ENCODE peak calls at places on chromosomes 16 and 17, in eight cellular contexts. R is endothelial cell; T is DMS153; E is C1 segment of cervical spinal cord; M is CD4-positive, alpha-beta T cell; L is fibroblast of the conjunctiva; V is EL; K is hypothalamus. X is an unnamed sample.
A peak's percentile ranks its signal among the peaks of the same experiment; 100 is the strongest.

GRCh38 chr16:79887541-79888540 is 287.3 kb upstream of the MAF start:
- DNase-seq in R (no peak), T (no peak), E (no peak), M (no peak), L (no peak), V (no peak), K (no peak), X (no peak)

GRCh38 chr16:1991135-1991551 is 1.4 kb downstream of the SYNGR3 start:
- DNase-seq in R (no peak), T (no peak), E (no peak), M (no peak), L (no peak), V (no peak), K (no peak), X (peak; percentile 82)

GRCh38 chr17:57044976-57045867 is 39.8 kb upstream of the AKAP1 start:
- DNase-seq in R (no peak), T (no peak), E (peak; percentile 21), M (no peak), L (no peak), V (no peak), K (no peak), X (no peak)

GRCh38 chr16:87461466-87461975 is 31.3 kb downstream of the ZCCHC14 start:
- DNase-seq in R (peak; percentile 76), T (peak; percentile 96), E (no peak), M (no peak), L (no peak), V (no peak), K (no peak), X (no peak)

GRCh38 chr16:17222756-17223411 is 247.9 kb downstream of the XYLT1 start:
- DNase-seq in R (no peak), T (no peak), E (peak; percentile 21), M (no peak), L (no peak), V (no peak), K (peak; percentile 22), X (no peak)

GRCh38 chr16:30565526-30565925 is 6.0 kb downstream of the ZNF688 start:
- DNase-seq in R (no peak), T (no peak), E (no peak), M (no peak), L (no peak), V (no peak), K (no peak), X (no peak)

GRCh38 chr17:49557204-49558024 is 18.3 kb upstream of the NXPH3 start:
- DNase-seq in R (peak; percentile 61), T (peak; percentile 51), E (no peak), M (no peak), L (peak; percentile 38), V (peak; percentile 53), K (no peak), X (no peak)

GRCh38 chr16:28990375-28991040 is 5.7 kb downstream of the LAT start:
- DNase-seq in R (no peak), T (no peak), E (no peak), M (peak; percentile 64), L (no peak), V (no peak), K (no peak), X (peak; percentile 85)

GRCh38 chr16:11191665-11192064 is 64.3 kb downstream of the SOCS1 start:
- DNase-seq in R (no peak), T (no peak), E (no peak), M (no peak), L (no peak), V (no peak), K (no peak), X (no peak)

GRCh38 chr17:80071116-80071980 is 30.0 kb upstream of the GAA start:
- DNase-seq in R (no peak), T (no peak), E (peak; percentile 44), M (no peak), L (no peak), V (peak; percentile 40), K (peak; percentile 54), X (no peak)

GRCh38 chr16:51898872-51899271 is 648.1 kb downstream of the TOX3 start:
- DNase-seq in R (no peak), T (no peak), E (no peak), M (no peak), L (no peak), V (peak; percentile 12), K (no peak), X (no peak)

GRCh38 chr16:81713796-81714195 is 65.3 kb upstream of the PLCG2 start:
- DNase-seq in R (no peak), T (no peak), E (no peak), M (no peak), L (no peak), V (no peak), K (no peak), X (no peak)

GRCh38 chr17:8141046-8141445 is 11.2 kb downstream of the PER1 start:
- DNase-seq in R (no peak), T (no peak), E (no peak), M (no peak), L (no peak), V (no peak), K (no peak), X (no peak)